ENCODE peak calls at places on chromosomes 4 and X, in seven cellular contexts. One of them, this sample, is unnamed.

GRCh38 chr4:109207060-109207459 is 95.4 kb downstream of the COL25A1 start:
- DNase-seq in islet precursor cell: no peak
- DNase-seq in left colon: no peak
- DNase-seq in CD8-positive, alpha-beta T cell: no peak
- DNase-seq in CD4-positive, CD25-positive, alpha-beta regulatory T cell: no peak
- DNase-seq in retinal pigment epithelial cell: peak; percentile 63
- DNase-seq in stimulated activated CD4-positive, alpha-beta T cell treated with anti-CD3 and anti-CD28 coated beads, Interleukin-12 subunit alpha, Interleukin-12 subunit beta, amount 100 ng/mL, for 48 hours: no peak
- DNase-seq in this sample: no peak

GRCh38 chr4:147340547-147341225 is 140.2 kb upstream of the EDNRA start:
- DNase-seq in left colon: no peak
- DNase-seq in stimulated activated CD4-positive, alpha-beta T cell treated with anti-CD3 and anti-CD28 coated beads, Interleukin-12 subunit alpha, Interleukin-12 subunit beta, amount 100 ng/mL, for 48 hours: no peak
- DNase-seq in retinal pigment epithelial cell: no peak
- DNase-seq in CD8-positive, alpha-beta T cell: no peak
- DNase-seq in islet precursor cell: peak; percentile 94
- DNase-seq in CD4-positive, CD25-positive, alpha-beta regulatory T cell: no peak
- DNase-seq in this sample: no peak

GRCh38 chr4:139453041-139453370 is 915 bp upstream of the RAB33B start:
- DNase-seq in retinal pigment epithelial cell: peak; percentile 59
- DNase-seq in stimulated activated CD4-positive, alpha-beta T cell treated with anti-CD3 and anti-CD28 coated beads, Interleukin-12 subunit alpha, Interleukin-12 subunit beta, amount 100 ng/mL, for 48 hours: no peak
- DNase-seq in CD8-positive, alpha-beta T cell: no peak
- DNase-seq in left colon: no peak
- DNase-seq in CD4-positive, CD25-positive, alpha-beta regulatory T cell: peak; percentile 62
- DNase-seq in islet precursor cell: no peak
- DNase-seq in this sample: peak; percentile 50

GRCh38 chr4:109590841-109591357 is 30.9 kb downstream of the MCUB start:
- DNase-seq in left colon: no peak
- DNase-seq in CD8-positive, alpha-beta T cell: no peak
- DNase-seq in CD4-positive, CD25-positive, alpha-beta regulatory T cell: no peak
- DNase-seq in retinal pigment epithelial cell: no peak
- DNase-seq in islet precursor cell: no peak
- DNase-seq in stimulated activated CD4-positive, alpha-beta T cell treated with anti-CD3 and anti-CD28 coated beads, Interleukin-12 subunit alpha, Interleukin-12 subunit beta, amount 100 ng/mL, for 48 hours: no peak
- DNase-seq in this sample: no peak

GRCh38 chr4:3317011-3317655 is 24.3 kb downstream of the RGS12 start:
- DNase-seq in islet precursor cell: peak; percentile 37
- DNase-seq in CD8-positive, alpha-beta T cell: no peak
- DNase-seq in retinal pigment epithelial cell: no peak
- DNase-seq in stimulated activated CD4-positive, alpha-beta T cell treated with anti-CD3 and anti-CD28 coated beads, Interleukin-12 subunit alpha, Interleukin-12 subunit beta, amount 100 ng/mL, for 48 hours: no peak
- DNase-seq in CD4-positive, CD25-positive, alpha-beta regulatory T cell: no peak
- DNase-seq in left colon: no peak
- DNase-seq in this sample: no peak

GRCh38 chr4:123997116-123997515 is 600.5 kb downstream of the SPRY1 start:
- DNase-seq in retinal pigment epithelial cell: no peak
- DNase-seq in islet precursor cell: no peak
- DNase-seq in stimulated activated CD4-positive, alpha-beta T cell treated with anti-CD3 and anti-CD28 coated beads, Interleukin-12 subunit alpha, Interleukin-12 subunit beta, amount 100 ng/mL, for 48 hours: no peak
- DNase-seq in CD8-positive, alpha-beta T cell: no peak
- DNase-seq in CD4-positive, CD25-positive, alpha-beta regulatory T cell: no peak
- DNase-seq in left colon: no peak
- DNase-seq in this sample: no peak

GRCh38 chrX:130165181-130165702 is 399 bp downstream of the AIFM1 start:
- DNase-seq in CD8-positive, alpha-beta T cell: no peak
- DNase-seq in islet precursor cell: no peak
- DNase-seq in left colon: no peak
- DNase-seq in retinal pigment epithelial cell: no peak
- DNase-seq in CD4-positive, CD25-positive, alpha-beta regulatory T cell: no peak
- DNase-seq in stimulated activated CD4-positive, alpha-beta T cell treated with anti-CD3 and anti-CD28 coated beads, Interleukin-12 subunit alpha, Interleukin-12 subunit beta, amount 100 ng/mL, for 48 hours: no peak
- DNase-seq in this sample: no peak

GRCh38 chrX:143634373-143634685 is 1.6 kb downstream of the SLITRK4 start:
- DNase-seq in stimulated activated CD4-positive, alpha-beta T cell treated with anti-CD3 and anti-CD28 coated beads, Interleukin-12 subunit alpha, Interleukin-12 subunit beta, amount 100 ng/mL, for 48 hours: no peak
- DNase-seq in retinal pigment epithelial cell: no peak
- DNase-seq in CD8-positive, alpha-beta T cell: no peak
- DNase-seq in CD4-positive, CD25-positive, alpha-beta regulatory T cell: no peak
- DNase-seq in islet precursor cell: no peak
- DNase-seq in left colon: no peak
- DNase-seq in this sample: no peak

GRCh38 chr4:139666735-139667266 is 1.2 kb downstream of the MGST2 start:
- DNase-seq in retinal pigment epithelial cell: no peak
- DNase-seq in stimulated activated CD4-positive, alpha-beta T cell treated with anti-CD3 and anti-CD28 coated beads, Interleukin-12 subunit alpha, Interleukin-12 subunit beta, amount 100 ng/mL, for 48 hours: no peak
- DNase-seq in CD4-positive, CD25-positive, alpha-beta regulatory T cell: no peak
- DNase-seq in left colon: peak; percentile 70
- DNase-seq in CD8-positive, alpha-beta T cell: no peak
- DNase-seq in islet precursor cell: peak; percentile 76
- DNase-seq in this sample: no peak

GRCh38 chr4:123667496-123667895 is 270.9 kb downstream of the SPRY1 start:
- DNase-seq in stimulated activated CD4-positive, alpha-beta T cell treated with anti-CD3 and anti-CD28 coated beads, Interleukin-12 subunit alpha, Interleukin-12 subunit beta, amount 100 ng/mL, for 48 hours: no peak
- DNase-seq in islet precursor cell: no peak
- DNase-seq in CD8-positive, alpha-beta T cell: no peak
- DNase-seq in CD4-positive, CD25-positive, alpha-beta regulatory T cell: no peak
- DNase-seq in left colon: no peak
- DNase-seq in retinal pigment epithelial cell: no peak
- DNase-seq in this sample: no peak

GRCh38 chr4:182886768-182887167 is 30.4 kb downstream of the DCTD start:
- DNase-seq in stimulated activated CD4-positive, alpha-beta T cell treated with anti-CD3 and anti-CD28 coated beads, Interleukin-12 subunit alpha, Interleukin-12 subunit beta, amount 100 ng/mL, for 48 hours: no peak
- DNase-seq in retinal pigment epithelial cell: no peak
- DNase-seq in left colon: no peak
- DNase-seq in islet precursor cell: no peak
- DNase-seq in CD4-positive, CD25-positive, alpha-beta regulatory T cell: no peak
- DNase-seq in CD8-positive, alpha-beta T cell: no peak
- DNase-seq in this sample: no peak

This sample was measured in activated T-cell treated with anti-CD3 and anti-CD28 coated beads for 24 hours.